ENCODE peak calls at places on chromosomes 1 and 21, in seven cellular contexts. F, G, C, R, L, P and Z are unnamed samples.
A peak's percentile ranks its signal among the peaks of the same experiment; 100 is the strongest.

GRCh38 chr1:93919780-93920179 is 10.6 kb upstream of the GCLM start:
- DNase-seq in F (no peak), G (no peak), C (no peak), R (no peak), L (no peak), P (no peak), Z (no peak)

GRCh38 chr1:15103906-15104305 is 49.6 kb upstream of the TMEM51 start:
- DNase-seq in F (no peak), G (no peak), C (no peak), R (no peak), L (no peak), P (no peak), Z (no peak)

GRCh38 chr21:15848632-15849031 is 118.8 kb downstream of the USP25 start:
- DNase-seq in F (no peak), G (no peak), C (no peak), R (no peak), L (no peak), P (no peak), Z (no peak)

GRCh38 chr1:51491166-51491981 is 27.7 kb downstream of the EPS15 start:
- DNase-seq in F (no peak), G (peak; percentile 27), C (no peak), R (peak; percentile 35), L (no peak), P (no peak), Z (no peak)

GRCh38 chr1:159854101-159854692 is 8.3 kb downstream of the VSIG8 start:
- DNase-seq in F (peak; percentile 26), G (peak; percentile 73), C (peak; percentile 45), R (peak; percentile 41), L (peak; percentile 32), P (peak; percentile 42), Z (peak; percentile 17)

GRCh38 chr1:240524356-240525071 is 87.4 kb downstream of the GREM2 start:
- DNase-seq in F (no peak), G (no peak), C (no peak), R (no peak), L (no peak), P (no peak), Z (no peak)

GRCh38 chr1:53556657-53557227 is 97.5 kb downstream of the DMRTB1 start:
- DNase-seq in F (no peak), G (no peak), C (no peak), R (no peak), L (no peak), P (no peak), Z (no peak)

GRCh38 chr21:16046625-16047340 is 317.0 kb downstream of the USP25 start:
- DNase-seq in F (no peak), G (no peak), C (no peak), R (no peak), L (no peak), P (no peak), Z (no peak)

GRCh38 chr1:36922593-36923251 is 111.6 kb downstream of the GRIK3 start:
- DNase-seq in F (no peak), G (no peak), C (no peak), R (no peak), L (no peak), P (no peak), Z (no peak)

GRCh38 chr1:225691861-225692516 is 39.1 kb upstream of the ENAH start:
- DNase-seq in F (no peak), G (no peak), C (no peak), R (no peak), L (no peak), P (no peak), Z (no peak)

GRCh38 chr1:82449671-82450070 is 648.9 kb downstream of the ADGRL2 start:
- DNase-seq in F (no peak), G (no peak), C (no peak), R (no peak), L (no peak), P (no peak), Z (no peak)

GRCh38 chr21:34986561-34987533 is 62.3 kb downstream of the RUNX1 start:
- DNase-seq in F (no peak), G (peak; percentile 62), C (no peak), R (no peak), L (no peak), P (no peak), Z (no peak)

GRCh38 chr1:197750366-197750765 is 24.9 kb downstream of the DENND1B start:
- DNase-seq in F (no peak), G (no peak), C (no peak), R (no peak), L (no peak), P (no peak), Z (no peak)

GRCh38 chr1:26959722-26960624 is at the start of gene KDF1:
- DNase-seq in F (no peak), G (peak; percentile 91), C (no peak), R (peak; percentile 69), L (no peak), P (no peak), Z (no peak)

GRCh38 chr1:173208868-173209267 is 1.7 kb upstream of the TNFSF4 start:
- DNase-seq in F (no peak), G (no peak), C (no peak), R (no peak), L (no peak), P (no peak), Z (no peak)

GRCh38 chr1:222301653-222302052 is 246.3 kb downstream of the HHIPL2 start:
- DNase-seq in F (no peak), G (no peak), C (no peak), R (no peak), L (no peak), P (no peak), Z (no peak)

GRCh38 chr1:77513839-77514763 is 168.4 kb downstream of the ZZZ3 start:
- DNase-seq in F (peak; percentile 53), G (no peak), C (no peak), R (no peak), L (no peak), P (no peak), Z (peak; percentile 66)

GRCh38 chr1:201500670-201501120 is 6.2 kb downstream of the CSRP1 start:
- DNase-seq in F (no peak), G (no peak), C (no peak), R (no peak), L (no peak), P (no peak), Z (no peak)

GRCh38 chr1:169949139-169949538 is 55.4 kb upstream of the SCYL3 start:
- DNase-seq in F (peak; percentile 3), G (no peak), C (no peak), R (no peak), L (no peak), P (no peak), Z (no peak)

GRCh38 chr1:2821970-2822620 is 20.6 kb upstream of the TTC34 start:
- DNase-seq in F (no peak), G (peak; percentile 46), C (peak; percentile 62), R (no peak), L (no peak), P (peak; percentile 75), Z (peak; percentile 11)

GRCh38 chr1:91217911-91218310 is 186.7 kb downstream of the HFM1 start:
- DNase-seq in F (no peak), G (no peak), C (no peak), R (no peak), L (no peak), P (no peak), Z (no peak)

GRCh38 chr1:55155522-55155921 is 59.6 kb downstream of the USP24 start:
- DNase-seq in F (no peak), G (no peak), C (no peak), R (no peak), L (no peak), P (peak; percentile 43), Z (peak; percentile 25)

GRCh38 chr1:17759114-17759513 is 4.0 kb downstream of the ACTL8 start:
- DNase-seq in F (no peak), G (peak; percentile 37), C (peak; percentile 34), R (no peak), L (no peak), P (peak; percentile 40), Z (peak; percentile 55)

GRCh38 chr1:170377896-170378634 is 153.9 kb upstream of the GORAB start:
- DNase-seq in F (peak; percentile 36), G (no peak), C (no peak), R (no peak), L (no peak), P (no peak), Z (no peak)

GRCh38 chr1:223460566-223461189 is 67.5 kb downstream of the CCDC185 start:
- DNase-seq in F (no peak), G (no peak), C (no peak), R (no peak), L (no peak), P (no peak), Z (no peak)

GRCh38 chr1:54837002-54837853 is 36.1 kb upstream of the TTC22 start:
- DNase-seq in F (no peak), G (no peak), C (no peak), R (no peak), L (no peak), P (no peak), Z (no peak)

GRCh38 chr1:84489766-84490165 is 10.7 kb downstream of the RPF1 start:
- DNase-seq in F (no peak), G (no peak), C (no peak), R (no peak), L (no peak), P (no peak), Z (no peak)

GRCh38 chr1:236092899-236093298 is 28.0 kb upstream of the NID1 start:
- DNase-seq in F (no peak), G (no peak), C (no peak), R (no peak), L (no peak), P (peak; percentile 5), Z (no peak)

GRCh38 chr21:14056771-14057191 is 154.0 kb downstream of the LIPI start:
- DNase-seq in F (no peak), G (no peak), C (no peak), R (no peak), L (no peak), P (no peak), Z (no peak)